ENCODE peak calls at places on chromosome 4, in nine cellular contexts. One of them, this sample, is unnamed.

GRCh38 chr4:111399523-111400135 is 745.6 kb upstream of the FAM241A start:
- DNase-seq in astrocyte: peak
- DNase-seq in iPS DF 6.9: no peak
- DNase-seq in fibroblast of lung: peak
- DNase-seq in hepatocyte: no peak
- DNase-seq in choroid plexus epithelial cell: no peak
- DNase-seq in epithelial cell of esophagus: no peak
- DNase-seq in cardiac muscle cell: no peak
- DNase-seq in stomach: no peak
- DNase-seq in this sample: no peak

GRCh38 chr4:145935253-145936141 is 3.1 kb downstream of the ZNF827 start:
- DNase-seq in astrocyte: no peak
- DNase-seq in iPS DF 6.9: no peak
- DNase-seq in fibroblast of lung: no peak
- DNase-seq in hepatocyte: peak
- DNase-seq in choroid plexus epithelial cell: no peak
- DNase-seq in epithelial cell of esophagus: no peak
- DNase-seq in cardiac muscle cell: peak
- DNase-seq in stomach: peak
- DNase-seq in this sample: no peak

GRCh38 chr4:108166038-108166437 is 2.7 kb downstream of the LEF1 start:
- DNase-seq in astrocyte: no peak
- DNase-seq in iPS DF 6.9: no peak
- DNase-seq in fibroblast of lung: no peak
- DNase-seq in hepatocyte: no peak
- DNase-seq in choroid plexus epithelial cell: no peak
- DNase-seq in epithelial cell of esophagus: no peak
- DNase-seq in cardiac muscle cell: no peak
- DNase-seq in stomach: no peak
- DNase-seq in this sample: peak

GRCh38 chr4:48944252-48944651 is 37.7 kb upstream of the OCIAD2 start:
- DNase-seq in astrocyte: peak
- DNase-seq in iPS DF 6.9: no peak
- DNase-seq in fibroblast of lung: peak
- DNase-seq in hepatocyte: no peak
- DNase-seq in choroid plexus epithelial cell: no peak
- DNase-seq in epithelial cell of esophagus: peak
- DNase-seq in cardiac muscle cell: no peak
- DNase-seq in stomach: peak
- DNase-seq in this sample: no peak

GRCh38 chr4:87521757-87522374 is 7.3 kb downstream of the SPARCL1 start:
- DNase-seq in astrocyte: peak
- DNase-seq in iPS DF 6.9: no peak
- DNase-seq in fibroblast of lung: peak
- DNase-seq in hepatocyte: peak
- DNase-seq in choroid plexus epithelial cell: peak
- DNase-seq in epithelial cell of esophagus: peak
- DNase-seq in cardiac muscle cell: no peak
- DNase-seq in stomach: no peak
- DNase-seq in this sample: no peak

GRCh38 chr4:8259743-8260430 is 9.7 kb upstream of the HTRA3 start:
- DNase-seq in astrocyte: no peak
- DNase-seq in iPS DF 6.9: no peak
- DNase-seq in fibroblast of lung: no peak
- DNase-seq in hepatocyte: no peak
- DNase-seq in choroid plexus epithelial cell: no peak
- DNase-seq in epithelial cell of esophagus: no peak
- DNase-seq in cardiac muscle cell: no peak
- DNase-seq in stomach: no peak
- DNase-seq in this sample: no peak

GRCh38 chr4:186029731-186030421 is 39.1 kb upstream of the TLR3 start:
- DNase-seq in astrocyte: peak
- DNase-seq in iPS DF 6.9: no peak
- DNase-seq in fibroblast of lung: peak
- DNase-seq in hepatocyte: peak
- DNase-seq in choroid plexus epithelial cell: peak
- DNase-seq in epithelial cell of esophagus: peak
- DNase-seq in cardiac muscle cell: no peak
- DNase-seq in stomach: peak
- DNase-seq in this sample: no peak

GRCh38 chr4:54625391-54625790 is 32.4 kb upstream of the KIT start:
- DNase-seq in astrocyte: no peak
- DNase-seq in iPS DF 6.9: no peak
- DNase-seq in fibroblast of lung: no peak
- DNase-seq in hepatocyte: no peak
- DNase-seq in choroid plexus epithelial cell: no peak
- DNase-seq in epithelial cell of esophagus: no peak
- DNase-seq in cardiac muscle cell: no peak
- DNase-seq in stomach: no peak
- DNase-seq in this sample: no peak

GRCh38 chr4:51960486-51960885 is 59.7 kb downstream of the LRRC66 start:
- DNase-seq in astrocyte: no peak
- DNase-seq in iPS DF 6.9: no peak
- DNase-seq in fibroblast of lung: no peak
- DNase-seq in hepatocyte: no peak
- DNase-seq in choroid plexus epithelial cell: no peak
- DNase-seq in epithelial cell of esophagus: peak
- DNase-seq in cardiac muscle cell: no peak
- DNase-seq in stomach: no peak
- DNase-seq in this sample: no peak

GRCh38 chr4:43089730-43090129 is 197.2 kb downstream of the GRXCR1 start:
- DNase-seq in astrocyte: peak
- DNase-seq in iPS DF 6.9: no peak
- DNase-seq in fibroblast of lung: peak
- DNase-seq in hepatocyte: no peak
- DNase-seq in choroid plexus epithelial cell: no peak
- DNase-seq in epithelial cell of esophagus: peak
- DNase-seq in cardiac muscle cell: no peak
- DNase-seq in stomach: no peak
- DNase-seq in this sample: no peak

GRCh38 chr4:24433515-24434192 is 150.7 kb downstream of the DHX15 start:
- DNase-seq in astrocyte: no peak
- DNase-seq in iPS DF 6.9: no peak
- DNase-seq in fibroblast of lung: no peak
- DNase-seq in hepatocyte: peak
- DNase-seq in choroid plexus epithelial cell: no peak
- DNase-seq in epithelial cell of esophagus: no peak
- DNase-seq in cardiac muscle cell: no peak
- DNase-seq in stomach: no peak
- DNase-seq in this sample: no peak

GRCh38 chr4:48681856-48682255 is 98.2 kb downstream of the FRYL start:
- DNase-seq in astrocyte: peak
- DNase-seq in iPS DF 6.9: no peak
- DNase-seq in fibroblast of lung: peak
- DNase-seq in hepatocyte: peak
- DNase-seq in choroid plexus epithelial cell: peak
- DNase-seq in epithelial cell of esophagus: peak
- DNase-seq in cardiac muscle cell: peak
- DNase-seq in stomach: no peak
- DNase-seq in this sample: no peak

GRCh38 chr4:140567722-140568121 is 1.0 kb downstream of the UCP1 start:
- DNase-seq in astrocyte: peak
- DNase-seq in iPS DF 6.9: no peak
- DNase-seq in fibroblast of lung: peak
- DNase-seq in hepatocyte: peak
- DNase-seq in choroid plexus epithelial cell: peak
- DNase-seq in epithelial cell of esophagus: peak
- DNase-seq in cardiac muscle cell: peak
- DNase-seq in stomach: no peak
- DNase-seq in this sample: no peak

GRCh38 chr4:110737931-110738330 is 115.1 kb upstream of the PITX2 start:
- DNase-seq in astrocyte: no peak
- DNase-seq in iPS DF 6.9: no peak
- DNase-seq in fibroblast of lung: no peak
- DNase-seq in hepatocyte: no peak
- DNase-seq in choroid plexus epithelial cell: no peak
- DNase-seq in epithelial cell of esophagus: no peak
- DNase-seq in cardiac muscle cell: no peak
- DNase-seq in stomach: no peak
- DNase-seq in this sample: no peak

GRCh38 chr4:47145630-47146029 is 114.3 kb downstream of the GABRB1 start:
- DNase-seq in astrocyte: peak
- DNase-seq in iPS DF 6.9: no peak
- DNase-seq in fibroblast of lung: peak
- DNase-seq in hepatocyte: peak
- DNase-seq in choroid plexus epithelial cell: peak
- DNase-seq in epithelial cell of esophagus: peak
- DNase-seq in cardiac muscle cell: no peak
- DNase-seq in stomach: no peak
- DNase-seq in this sample: peak

GRCh38 chr4:90126805-90127204 is 389 bp upstream of the CCSER1 start:
- DNase-seq in astrocyte: no peak
- DNase-seq in iPS DF 6.9: no peak
- DNase-seq in fibroblast of lung: peak
- DNase-seq in hepatocyte: no peak
- DNase-seq in choroid plexus epithelial cell: no peak
- DNase-seq in epithelial cell of esophagus: no peak
- DNase-seq in cardiac muscle cell: no peak
- DNase-seq in stomach: no peak
- DNase-seq in this sample: no peak

GRCh38 chr4:109275346-109275745 is 27.1 kb downstream of the COL25A1 start:
- DNase-seq in astrocyte: no peak
- DNase-seq in iPS DF 6.9: no peak
- DNase-seq in fibroblast of lung: no peak
- DNase-seq in hepatocyte: no peak
- DNase-seq in choroid plexus epithelial cell: no peak
- DNase-seq in epithelial cell of esophagus: no peak
- DNase-seq in cardiac muscle cell: no peak
- DNase-seq in stomach: no peak
- DNase-seq in this sample: no peak

GRCh38 chr4:41280010-41280409 is 23.3 kb downstream of the UCHL1 start:
- DNase-seq in astrocyte: peak
- DNase-seq in iPS DF 6.9: no peak
- DNase-seq in fibroblast of lung: peak
- DNase-seq in hepatocyte: no peak
- DNase-seq in choroid plexus epithelial cell: peak
- DNase-seq in epithelial cell of esophagus: no peak
- DNase-seq in cardiac muscle cell: no peak
- DNase-seq in stomach: no peak
- DNase-seq in this sample: no peak

GRCh38 chr4:91058345-91058744 is 931.2 kb downstream of the CCSER1 start:
- DNase-seq in astrocyte: peak
- DNase-seq in iPS DF 6.9: no peak
- DNase-seq in fibroblast of lung: peak
- DNase-seq in hepatocyte: no peak
- DNase-seq in choroid plexus epithelial cell: peak
- DNase-seq in epithelial cell of esophagus: peak
- DNase-seq in cardiac muscle cell: no peak
- DNase-seq in stomach: no peak
- DNase-seq in this sample: no peak

GRCh38 chr4:60216752-60217151 is 983.4 kb upstream of the ADGRL3 start:
- DNase-seq in astrocyte: peak
- DNase-seq in iPS DF 6.9: no peak
- DNase-seq in fibroblast of lung: peak
- DNase-seq in hepatocyte: peak
- DNase-seq in choroid plexus epithelial cell: peak
- DNase-seq in epithelial cell of esophagus: peak
- DNase-seq in cardiac muscle cell: no peak
- DNase-seq in stomach: no peak
- DNase-seq in this sample: no peak

GRCh38 chr4:7649411-7649740 is 214.6 kb upstream of the PSAPL1 start:
- DNase-seq in astrocyte: no peak
- DNase-seq in iPS DF 6.9: no peak
- DNase-seq in fibroblast of lung: no peak
- DNase-seq in hepatocyte: no peak
- DNase-seq in choroid plexus epithelial cell: no peak
- DNase-seq in epithelial cell of esophagus: no peak
- DNase-seq in cardiac muscle cell: no peak
- DNase-seq in stomach: no peak
- DNase-seq in this sample: no peak

GRCh38 chr4:175531405-175532091 is 280.5 kb downstream of the GPM6A start:
- DNase-seq in astrocyte: peak
- DNase-seq in iPS DF 6.9: no peak
- DNase-seq in fibroblast of lung: peak
- DNase-seq in hepatocyte: no peak
- DNase-seq in choroid plexus epithelial cell: peak
- DNase-seq in epithelial cell of esophagus: peak
- DNase-seq in cardiac muscle cell: no peak
- DNase-seq in stomach: no peak
- DNase-seq in this sample: no peak

DNA sequence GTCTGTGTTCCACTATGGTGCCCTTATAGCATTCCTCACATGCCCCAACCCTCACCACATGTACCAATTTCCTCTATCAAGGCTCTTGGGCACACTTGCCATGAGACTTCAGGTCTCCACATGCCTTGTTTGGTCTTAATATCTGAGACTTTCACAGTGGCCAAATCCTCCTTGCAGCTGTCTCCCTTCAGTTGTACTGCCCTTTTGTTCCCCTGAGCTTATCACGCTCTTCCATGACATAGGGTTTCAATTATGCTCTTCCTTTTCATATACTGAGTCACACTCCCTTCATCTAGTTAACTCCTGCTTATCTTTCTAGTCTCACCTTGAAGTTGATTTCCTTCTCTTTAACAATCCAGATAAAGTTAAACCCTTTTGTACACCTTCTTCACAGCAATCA is 212.9 kb downstream of the PDHA2 start:
- DNase-seq in astrocyte: no peak
- DNase-seq in iPS DF 6.9: no peak
- DNase-seq in fibroblast of lung: no peak
- DNase-seq in hepatocyte: no peak
- DNase-seq in choroid plexus epithelial cell: peak
- DNase-seq in epithelial cell of esophagus: peak
- DNase-seq in cardiac muscle cell: no peak
- DNase-seq in stomach: no peak
- DNase-seq in this sample: no peak
- H3K4me3 ChIP-seq in astrocyte: no peak
- H3K4me3 ChIP-seq in iPS DF 6.9: no peak
- H3K4me3 ChIP-seq in fibroblast of lung: no peak
- H3K4me3 ChIP-seq in hepatocyte: no peak
- H3K4me3 ChIP-seq in choroid plexus epithelial cell: no peak
- H3K4me3 ChIP-seq in epithelial cell of esophagus: no peak
- H3K4me3 ChIP-seq in cardiac muscle cell: no peak
- H3K4me3 ChIP-seq in stomach: no peak
- H3K4me3 ChIP-seq in this sample: no peak

GRCh38 chr4:113356452-113356851 is 307.0 kb downstream of the ANK2 start:
- DNase-seq in astrocyte: no peak
- DNase-seq in iPS DF 6.9: no peak
- DNase-seq in fibroblast of lung: no peak
- DNase-seq in hepatocyte: no peak
- DNase-seq in choroid plexus epithelial cell: no peak
- DNase-seq in epithelial cell of esophagus: no peak
- DNase-seq in cardiac muscle cell: no peak
- DNase-seq in stomach: no peak
- DNase-seq in this sample: no peak
- H3K4me3 ChIP-seq in astrocyte: no peak
- H3K4me3 ChIP-seq in iPS DF 6.9: no peak
- H3K4me3 ChIP-seq in fibroblast of lung: no peak
- H3K4me3 ChIP-seq in hepatocyte: no peak
- H3K4me3 ChIP-seq in choroid plexus epithelial cell: no peak
- H3K4me3 ChIP-seq in epithelial cell of esophagus: no peak
- H3K4me3 ChIP-seq in cardiac muscle cell: no peak
- H3K4me3 ChIP-seq in stomach: no peak
- H3K4me3 ChIP-seq in this sample: no peak

GRCh38 chr4:182807346-182807745 is 109.8 kb downstream of the DCTD start:
- DNase-seq in astrocyte: no peak
- DNase-seq in iPS DF 6.9: no peak
- DNase-seq in fibroblast of lung: no peak
- DNase-seq in hepatocyte: no peak
- DNase-seq in choroid plexus epithelial cell: no peak
- DNase-seq in epithelial cell of esophagus: no peak
- DNase-seq in cardiac muscle cell: no peak
- DNase-seq in stomach: no peak
- DNase-seq in this sample: no peak
- H3K4me3 ChIP-seq in astrocyte: no peak
- H3K4me3 ChIP-seq in iPS DF 6.9: no peak
- H3K4me3 ChIP-seq in fibroblast of lung: no peak
- H3K4me3 ChIP-seq in hepatocyte: no peak
- H3K4me3 ChIP-seq in choroid plexus epithelial cell: peak
- H3K4me3 ChIP-seq in epithelial cell of esophagus: no peak
- H3K4me3 ChIP-seq in cardiac muscle cell: no peak
- H3K4me3 ChIP-seq in stomach: peak
- H3K4me3 ChIP-seq in this sample: no peak

GRCh38 chr4:785332-786073 is 40.4 kb downstream of the CPLX1 start:
- DNase-seq in astrocyte: no peak
- DNase-seq in iPS DF 6.9: no peak
- DNase-seq in fibroblast of lung: no peak
- DNase-seq in hepatocyte: no peak
- DNase-seq in choroid plexus epithelial cell: no peak
- DNase-seq in epithelial cell of esophagus: no peak
- DNase-seq in cardiac muscle cell: no peak
- DNase-seq in stomach: no peak
- DNase-seq in this sample: no peak
- H3K4me3 ChIP-seq in astrocyte: no peak
- H3K4me3 ChIP-seq in iPS DF 6.9: peak
- H3K4me3 ChIP-seq in fibroblast of lung: no peak
- H3K4me3 ChIP-seq in hepatocyte: no peak
- H3K4me3 ChIP-seq in choroid plexus epithelial cell: no peak
- H3K4me3 ChIP-seq in epithelial cell of esophagus: no peak
- H3K4me3 ChIP-seq in cardiac muscle cell: peak
- H3K4me3 ChIP-seq in stomach: peak
- H3K4me3 ChIP-seq in this sample: no peak